ENCODE peak calls at places on chromosomes 7 and 10, in five cellular contexts. Y, O, C, D and K are unnamed samples.

GRCh38 chr10:11286261-11286989 is 268.8 kb downstream of the CELF2 start:
- DNase-seq in D (no peak), Y (no peak), O (no peak), C (peak; percentile 64), K (no peak)

GRCh38 chr10:43689618-43689954 is 40.9 kb upstream of the ZNF32 start:
- DNase-seq in O (peak; percentile 63), Y (no peak), C (no peak), D (no peak), K (peak; percentile 36)

GRCh38 chr7:45920543-45921380 is at the start of gene IGFBP3:
- DNase-seq in Y (no peak), D (peak; percentile 76), C (no peak), O (no peak), K (peak; percentile 73)

GRCh38 chr7:151255390-151255789 is 6.9 kb upstream of the SMARCD3 start:
- DNase-seq in Y (no peak), D (no peak), C (no peak), O (no peak), K (no peak)

GRCh38 chr7:140035400-140036223 is 27.1 kb downstream of the PARP12 start:
- DNase-seq in O (no peak), Y (no peak), C (no peak), D (no peak), K (no peak)

GRCh38 chr10:11344550-11344949 is 266.9 kb downstream of the USP6NL start:
- DNase-seq in O (no peak), Y (no peak), D (no peak), C (no peak), K (no peak)

GRCh38 chr7:155283565-155284194 is 14.0 kb upstream of the INSIG1 start:
- DNase-seq in O (no peak), Y (no peak), C (peak; percentile 38), D (no peak), K (no peak)

GRCh38 chr10:132707121-132707775 is 78.7 kb downstream of the NKX6-2 start:
- DNase-seq in Y (peak; percentile 21), D (no peak), C (no peak), O (no peak), K (no peak)

GRCh38 chr10:20254078-20254477 is 437.8 kb downstream of the PLXDC2 start:
- DNase-seq in D (no peak), Y (no peak), O (no peak), C (no peak), K (no peak)

GRCh38 chr7:30717181-30717580 is 34.8 kb upstream of the INMT start:
- DNase-seq in Y (no peak), C (no peak), O (no peak), D (no peak), K (peak; percentile 36)

GRCh38 chr10:27158421-27158820 is 3.3 kb downstream of the MASTL start:
- DNase-seq in Y (peak; percentile 13), O (no peak), C (no peak), D (no peak), K (no peak)

GRCh38 chr7:141462958-141463357 is 88.3 kb upstream of the AGK start:
- DNase-seq in C (no peak), O (no peak), Y (no peak), D (no peak), K (no peak)

GRCh38 chr7:101681170-101682007 is 52.3 kb upstream of the MYL10 start:
- DNase-seq in O (no peak), Y (no peak), D (no peak), C (no peak), K (no peak)

GRCh38 chr7:13945670-13946069 is 43.8 kb downstream of the ETV1 start:
- DNase-seq in O (no peak), C (no peak), D (no peak), Y (no peak), K (no peak)

GRCh38 chr10:89182894-89183293 is 24.2 kb downstream of the CH25H start:
- DNase-seq in C (no peak), Y (no peak), O (no peak), D (no peak), K (no peak)

GRCh38 chr10:5196613-5197234 is at the start of gene AKR1C4:
- DNase-seq in O (no peak), D (no peak), Y (peak; percentile 10), C (no peak), K (no peak)

GRCh38 chr10:122213766-122214165 is 57.3 kb upstream of the BTBD16 start:
- DNase-seq in C (no peak), Y (no peak), O (no peak), D (no peak), K (no peak)

GRCh38 chr7:7109934-7110333 is 72.4 kb upstream of the C1GALT1 start:
- DNase-seq in O (no peak), D (no peak), C (no peak), Y (no peak), K (no peak)

GRCh38 chr7:157153260-157153659 is 14.5 kb downstream of the UBE3C start:
- DNase-seq in D (no peak), C (no peak), Y (no peak), O (no peak), K (no peak)

GRCh38 chr10:113573368-113573767 is 20.5 kb downstream of the HABP2 start:
- DNase-seq in O (no peak), D (no peak), Y (no peak), C (no peak), K (no peak)

GRCh38 chr10:46237815-46238510 is 48.8 kb upstream of the ANTXRL start:
- DNase-seq in Y (no peak), O (no peak), C (no peak), D (peak; percentile 33), K (no peak)

GRCh38 chr10:46236941-46237681 is 49.7 kb upstream of the ANTXRL start:
- DNase-seq in C (no peak), D (peak; percentile 31), O (no peak), Y (no peak), K (no peak)

GRCh38 chr10:46234431-46235060 is 52.3 kb upstream of the ANTXRL start:
- DNase-seq in C (no peak), D (peak; percentile 41), Y (no peak), O (no peak), K (no peak)

GRCh38 chr10:46235705-46236536 is 50.9 kb upstream of the ANTXRL start:
- DNase-seq in Y (no peak), D (peak; percentile 33), O (no peak), C (no peak), K (no peak)

GRCh38 chr10:46236537-46236887 is 50.3 kb upstream of the ANTXRL start:
- DNase-seq in Y (no peak), C (no peak), D (peak; percentile 37), O (no peak), K (no peak)
- TF ChIP-seq CREB1 in Y (no peak), C (no peak), D (no peak), O (no peak), K (no peak)

GRCh38 chr10:31749981-31750850 is 178.4 kb downstream of the ARHGAP12 start:
- DNase-seq in C (no peak), O (no peak), Y (no peak), D (no peak), K (no peak)
- TF ChIP-seq USF2 in C (no peak), O (no peak), Y (no peak), D (no peak), K (no peak)

DNA sequence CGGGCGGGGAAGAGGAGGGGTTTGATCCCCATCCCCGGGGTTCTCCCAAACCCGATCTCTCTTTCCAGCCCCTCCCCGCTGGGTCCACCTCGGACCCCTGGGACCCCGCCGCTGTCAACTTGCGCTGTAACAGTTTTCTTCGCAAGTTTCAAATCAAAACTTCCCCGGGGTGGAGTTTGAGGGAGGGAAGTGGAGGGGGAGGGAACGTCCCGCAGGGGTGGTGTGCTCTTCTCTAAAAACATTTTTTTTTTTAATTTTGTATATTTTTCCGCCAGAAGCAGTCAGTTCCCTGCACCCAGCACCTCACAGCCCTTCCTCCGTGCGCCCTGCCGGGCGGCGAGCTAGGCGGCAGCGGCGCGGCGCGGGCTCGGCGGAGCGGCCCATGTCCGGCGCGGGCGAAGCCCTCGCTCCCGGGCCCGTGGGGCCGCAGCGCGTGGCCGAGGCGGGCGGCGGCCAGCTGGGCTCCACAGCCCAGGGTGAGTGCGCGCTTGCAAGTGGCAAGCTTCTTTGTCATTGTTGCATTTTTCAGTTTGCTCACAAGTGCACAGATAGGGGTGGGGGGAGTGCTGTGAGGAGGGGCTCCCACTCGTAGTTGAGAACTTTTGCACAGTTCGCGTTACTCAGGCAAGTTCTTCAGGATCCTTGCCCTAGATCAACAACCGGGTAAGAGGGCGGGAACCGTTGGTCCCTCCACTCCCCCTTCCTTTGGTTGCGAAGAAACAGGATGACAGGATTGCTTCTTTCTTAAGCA is 933 bp downstream of the MDFIC start:
- DNase-seq in O (no peak), C (no peak), Y (no peak), D (peak; percentile 49), K (peak; percentile 23)
- TF ChIP-seq CREB1 in O (no peak), C (no peak), Y (no peak), D (no peak), K (no peak)

GRCh38 chr10:105138287-105138854 is 497.3 kb downstream of the SORCS3 start:
- DNase-seq in Y (no peak), D (no peak), C (no peak), O (no peak), K (no peak)
- TF ChIP-seq USF2 in Y (no peak), D (no peak), C (no peak), O (no peak), K (no peak)